ENCODE peak calls at places on chromosomes 4 and X, in six cellular contexts. J is mesendoderm, L is H1, I is neuronal stem cell, F is IMR-90, K is mesenchymal stem cell. D is an unnamed sample.

GRCh38 chrX:97685753-97686152 is 802.0 kb downstream of the RPA4 start:
- DNase-seq in J (peak; percentile 14), L (no peak), I (no peak), F (peak; percentile 40), K (peak; percentile 29), D (no peak)

GRCh38 chrX:151488677-151489076 is 74.8 kb upstream of the PASD1 start:
- DNase-seq in J (peak; percentile 47), L (peak; percentile 43), I (no peak), F (no peak), K (no peak), D (peak; percentile 39)

GRCh38 chr4:176927664-176928063 is 134.9 kb upstream of the VEGFC start:
- DNase-seq in J (no peak), L (no peak), I (no peak), F (peak; percentile 94), K (peak; percentile 35), D (no peak)

GRCh38 chr4:70559216-70559830 is 32.7 kb upstream of the AMBN start:
- DNase-seq in J (peak; percentile 56), L (peak; percentile 53), I (peak; percentile 57), F (peak; percentile 34), K (peak; percentile 43), D (no peak)

GRCh38 chr4:151426513-151426912 is 17.5 kb downstream of the FHIP1A start:
- DNase-seq in J (no peak), L (no peak), I (no peak), F (no peak), K (no peak), D (no peak)

GRCh38 chr4:169899295-169899694 is 126.9 kb downstream of the MFAP3L start:
- DNase-seq in J (peak; percentile 62), L (no peak), I (no peak), F (no peak), K (no peak), D (no peak)

GRCh38 chrX:40279091-40279430 is 181.3 kb upstream of the BCOR start:
- DNase-seq in J (no peak), L (no peak), I (no peak), F (no peak), K (no peak), D (no peak)

GRCh38 chr4:83556836-83557235 is 20.9 kb downstream of the GPAT3 start:
- DNase-seq in J (no peak), L (no peak), I (no peak), F (no peak), K (no peak), D (no peak)

GRCh38 chr4:183823394-183823793 is 81.7 kb upstream of the STOX2 start:
- DNase-seq in J (peak; percentile 59), L (no peak), I (no peak), F (peak; percentile 41), K (peak; percentile 65), D (no peak)

GRCh38 chr4:78379040-78379439 is 172.5 kb upstream of the ANXA3 start:
- DNase-seq in J (peak; percentile 16), L (no peak), I (no peak), F (no peak), K (no peak), D (no peak)

DNA sequence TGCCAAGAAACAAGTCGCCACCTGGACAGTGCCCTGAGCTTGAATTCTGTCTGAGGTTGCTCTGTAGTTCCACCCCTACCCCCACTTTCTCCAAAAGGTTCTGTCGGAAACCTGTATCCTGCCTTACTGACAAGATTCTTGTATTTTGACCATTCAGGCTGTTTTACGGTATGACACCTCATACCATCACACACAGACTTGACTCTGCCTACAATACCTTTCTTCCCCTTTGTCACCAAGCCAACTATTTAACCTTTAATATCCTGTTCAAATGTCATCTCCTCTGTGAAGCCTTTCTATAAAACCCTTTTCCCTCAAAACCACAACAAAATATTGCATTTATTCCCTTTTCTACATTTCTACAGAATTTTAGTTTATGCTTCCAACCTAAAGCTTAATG is 161.9 kb downstream of the VSIG4 start:
- DNase-seq in J (no peak), L (no peak), I (no peak), F (no peak), K (no peak), D (no peak)
- H3K23ac ChIP-seq in J (no peak overlapping the region), L (no peak overlapping the region), I (no peak overlapping the region), F (no peak overlapping the region), K (no peak overlapping the region), D (no peak overlapping the region)

DNA sequence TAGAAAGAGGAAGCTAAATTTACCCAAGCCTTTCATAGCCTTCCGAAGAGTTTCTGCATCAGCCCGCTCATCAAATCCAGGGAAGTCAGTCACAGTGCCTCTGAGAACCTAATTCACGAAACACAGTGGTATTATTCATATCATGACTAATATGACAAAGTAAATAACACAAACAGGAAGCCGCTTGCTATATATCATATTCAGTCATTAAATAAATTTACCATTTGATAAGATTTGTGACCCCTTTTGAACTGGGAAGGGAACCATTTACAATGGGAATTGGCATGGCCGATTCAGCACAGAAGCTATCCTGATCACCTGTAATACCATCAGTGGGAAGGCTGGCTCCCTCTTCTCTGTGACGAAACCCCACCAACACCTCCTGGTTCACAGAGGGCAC is 10.5 kb downstream of the ANXA5 start:
- DNase-seq in J (no peak), L (no peak), I (no peak), F (no peak), K (no peak), D (no peak)
- H3K4me1 ChIP-seq in J (peaks cover 18% of the 10 kb centered on the region), L (no peaks in the 10 kb centered on the region), I (peaks cover 9% of the 10 kb centered on the region), F (peaks cover 35% of the 10 kb centered on the region), K (peaks cover 15% of the 10 kb centered on the region), D (peaks cover 9% of the 10 kb centered on the region)

DNA sequence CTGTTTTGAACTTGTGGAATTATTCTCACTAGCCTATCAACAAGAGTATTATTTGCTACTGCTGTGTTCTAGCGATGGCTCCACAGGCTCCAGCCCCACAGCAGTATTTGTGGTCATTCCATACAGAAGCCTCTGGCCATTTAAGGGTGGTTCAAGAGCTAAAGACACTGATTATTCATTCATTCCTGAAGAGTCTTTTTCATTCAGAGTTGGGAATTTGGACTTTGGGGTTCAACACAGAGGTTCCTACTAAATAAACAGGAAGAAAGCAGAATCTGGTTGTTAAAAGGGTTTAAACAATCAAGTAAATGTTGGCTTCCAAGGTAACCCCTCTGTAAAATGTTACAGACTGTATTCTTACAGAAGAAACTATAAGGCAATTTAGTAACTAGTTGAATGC is 4.3 kb upstream of the MBNL3 start:
- DNase-seq in J (no peak), L (no peak), I (no peak), F (no peak), K (no peak), D (no peak)
- H3K23ac ChIP-seq in J (no peak overlapping the region), L (no peak overlapping the region), I (no peak overlapping the region), F (no peak overlapping the region), K (no peak overlapping the region), D (no peak overlapping the region)

DNA sequence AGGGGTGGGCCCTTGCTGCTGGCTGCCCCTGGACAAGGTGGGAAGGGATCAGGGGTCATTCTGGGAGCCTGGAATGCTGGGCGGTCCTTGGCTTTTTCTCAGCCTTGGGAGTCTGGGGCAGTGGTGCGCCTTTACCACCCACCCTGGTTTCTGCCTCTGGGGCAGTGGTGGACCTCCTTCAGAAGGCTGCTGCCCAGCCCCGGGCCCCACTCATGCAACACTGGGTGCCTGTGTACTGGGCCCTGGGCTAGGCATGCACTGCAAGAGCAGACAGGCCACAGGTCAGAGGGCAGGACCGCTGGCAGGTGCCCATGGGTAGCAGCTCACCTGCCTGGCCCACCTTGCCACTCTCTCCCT is 4.3 kb downstream of the SH3BP2 start:
- DNase-seq in J (no peak), L (no peak), I (no peak), F (no peak), K (no peak), D (no peak)
- H3K4me1 ChIP-seq in J (peaks cover 2% of the 10 kb centered on the region), L (peaks cover 9% of the 10 kb centered on the region), I (peaks cover 45% of the 10 kb centered on the region), F (peaks cover 60% of the 10 kb centered on the region), K (peaks cover 82% of the 10 kb centered on the region), D (no peaks in the 10 kb centered on the region)

DNA sequence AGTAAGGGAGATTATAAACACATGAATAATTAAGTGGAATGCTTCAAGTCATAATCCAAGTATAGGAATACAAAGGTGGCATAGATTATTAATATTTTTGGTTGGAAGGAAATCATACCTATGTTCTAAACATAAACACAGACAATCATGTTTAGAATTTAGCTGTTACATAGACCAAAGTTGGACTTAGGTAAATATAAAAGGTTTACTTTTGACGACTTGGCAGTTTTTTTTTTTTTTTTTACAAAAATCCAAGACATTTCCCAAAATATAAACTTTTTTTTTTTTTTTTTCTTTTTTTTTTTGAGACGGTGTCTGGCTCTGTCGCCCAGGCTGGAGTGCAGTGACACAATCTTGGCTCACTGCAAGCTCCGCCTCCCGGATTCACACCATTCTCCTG is 3.5 kb upstream of the N4BP2 start:
- DNase-seq in J (no peak), L (no peak), I (no peak), F (no peak), K (no peak), D (no peak)
- H3K23ac ChIP-seq in J (no peak overlapping the region), L (no peak overlapping the region), I (no peak overlapping the region), F (no peak overlapping the region), K (no peak overlapping the region), D (no peak overlapping the region)

GRCh38 chr4:15584785-15585184 is 70.4 kb downstream of the FBXL5 start:
- DNase-seq in J (no peak), L (no peak), I (no peak), F (no peak), K (no peak), D (no peak)

GRCh38 chr4:15586046-15586445 is 69.1 kb downstream of the FBXL5 start:
- DNase-seq in J (no peak), L (no peak), I (no peak), F (no peak), K (no peak), D (no peak)

GRCh38 chr4:15585331-15585730 is 69.8 kb downstream of the FBXL5 start:
- DNase-seq in J (no peak), L (no peak), I (no peak), F (no peak), K (no peak), D (no peak)

GRCh38 chr4:15592799-15593198 is 62.4 kb downstream of the FBXL5 start:
- DNase-seq in J (no peak), L (no peak), I (no peak), F (no peak), K (no peak), D (no peak)

DNA sequence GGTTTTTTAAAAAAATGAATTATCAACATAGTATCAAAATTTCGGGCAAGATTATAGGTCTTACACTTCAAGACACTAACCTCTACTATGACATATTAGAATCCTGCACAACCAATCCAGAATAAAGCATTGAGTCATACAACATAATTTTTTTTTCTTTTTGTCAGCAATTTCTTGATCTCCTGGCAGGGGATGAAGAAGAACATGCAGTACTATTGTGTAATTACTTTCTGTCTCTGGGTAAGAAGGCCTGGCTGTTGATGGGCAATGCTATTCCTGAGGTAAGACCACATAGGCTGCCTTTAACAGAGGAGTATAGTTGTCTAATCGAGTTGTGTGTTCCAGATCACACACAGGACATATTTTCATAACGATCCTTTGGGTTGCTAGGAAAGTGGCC is 67.5 kb downstream of the FBXL5 start:
- DNase-seq in J (no peak), L (no peak), I (no peak), F (no peak), K (no peak), D (no peak)
- H3K4me1 ChIP-seq in J (no peaks in the 10 kb centered on the region), L (no peaks in the 10 kb centered on the region), I (no peaks in the 10 kb centered on the region), F (no peaks in the 10 kb centered on the region), K (no peaks in the 10 kb centered on the region), D (no peaks in the 10 kb centered on the region)

GRCh38 chr4:4867745-4868505 is 8.5 kb downstream of the MSX1 start:
- DNase-seq in J (no peak), L (no peak), I (no peak), F (no peak), K (no peak), D (no peak)
- H3K23ac ChIP-seq in J (no peak overlapping the region), L (no peak overlapping the region), I (peak overlapping the region; percentile 12), F (no peak overlapping the region), K (no peak overlapping the region), D (no peak overlapping the region)

GRCh38 chrX:123909498-123909897 is 49.6 kb downstream of the XIAP start:
- DNase-seq in J (no peak), L (no peak), I (no peak), F (peak; percentile 68), K (peak; percentile 50), D (no peak)
- H3K4me1 ChIP-seq in J (no peaks in the 10 kb centered on the region), L (no peaks in the 10 kb centered on the region), I (no peaks in the 10 kb centered on the region), F (peaks cover 3% of the 10 kb centered on the region), K (no peaks in the 10 kb centered on the region), D (no peaks in the 10 kb centered on the region)

D was measured in H9.